ENCODE peak calls at places on chromosomes 7 and 10, in seven cellular contexts. Y is Panc1, K is fibroblast of mammary gland, Q is colonic mucosa, H is lower lobe of right lung, O is dorsolateral prefrontal cortex, C is astrocyte of the spinal cord. S is an unnamed sample.

GRCh38 chr10:101305241-101306230 is 48.4 kb upstream of the BTRC start:
- DNase-seq in Y (no peak), Q (no peak), O (peak), C (no peak), H (no peak), K (no peak), S (no peak)

GRCh38 chr10:76282122-76283030 is 851.0 kb downstream of the LRMDA start:
- DNase-seq in C (peak), Q (no peak), O (no peak), K (no peak), H (no peak), Y (no peak), S (peak)

GRCh38 chr7:79673969-79674368 is 220.5 kb upstream of the MAGI2 start:
- DNase-seq in Q (peak), C (no peak), K (no peak), Y (no peak), O (no peak), H (no peak), S (no peak)

GRCh38 chr10:46250898-46251856 is 35.6 kb upstream of the ANTXRL start:
- DNase-seq in Q (peak), Y (no peak), C (no peak), O (no peak), K (no peak), H (no peak), S (no peak)

GRCh38 chr7:155198901-155199845 is 98.5 kb upstream of the INSIG1 start:
- DNase-seq in C (peak), Q (no peak), O (no peak), Y (no peak), K (peak), H (no peak), S (no peak)

GRCh38 chr7:29255839-29256782 is 61.5 kb downstream of the CHN2 start:
- DNase-seq in O (no peak), C (no peak), H (no peak), Q (no peak), Y (no peak), K (no peak), S (no peak)

GRCh38 chr10:6074489-6075301 is 12.5 kb upstream of the IL2RA start:
- DNase-seq in C (peak), Q (no peak), K (peak), H (no peak), O (no peak), Y (no peak), S (no peak)

GRCh38 chr10:100651916-100652315 is 93.5 kb upstream of the PAX2 start:
- DNase-seq in H (no peak), Y (no peak), K (no peak), Q (no peak), C (no peak), O (no peak), S (no peak)

GRCh38 chr10:132329565-132330485 is 2.2 kb upstream of the LRRC27 start:
- DNase-seq in Q (no peak), H (no peak), O (no peak), K (peak), Y (no peak), C (peak), S (no peak)

GRCh38 chr7:150382123-150382843 is 3.2 kb downstream of the ZNF775 start:
- DNase-seq in H (no peak), Y (no peak), Q (peak), K (no peak), O (no peak), C (no peak), S (no peak)

GRCh38 chr7:150381785-150382122 is 2.6 kb downstream of the ZNF775 start:
- DNase-seq in C (no peak), K (no peak), O (no peak), Q (no peak), Y (no peak), H (no peak), S (no peak)

GRCh38 chr7:150381096-150381495 is 2.0 kb downstream of the ZNF775 start:
- DNase-seq in C (no peak), K (no peak), O (no peak), H (no peak), Q (no peak), Y (no peak), S (no peak)

GRCh38 chr7:150383710-150384397 is 4.7 kb downstream of the ZNF775 start:
- DNase-seq in H (no peak), C (no peak), Y (no peak), Q (peak), K (no peak), O (peak), S (no peak)

DNA sequence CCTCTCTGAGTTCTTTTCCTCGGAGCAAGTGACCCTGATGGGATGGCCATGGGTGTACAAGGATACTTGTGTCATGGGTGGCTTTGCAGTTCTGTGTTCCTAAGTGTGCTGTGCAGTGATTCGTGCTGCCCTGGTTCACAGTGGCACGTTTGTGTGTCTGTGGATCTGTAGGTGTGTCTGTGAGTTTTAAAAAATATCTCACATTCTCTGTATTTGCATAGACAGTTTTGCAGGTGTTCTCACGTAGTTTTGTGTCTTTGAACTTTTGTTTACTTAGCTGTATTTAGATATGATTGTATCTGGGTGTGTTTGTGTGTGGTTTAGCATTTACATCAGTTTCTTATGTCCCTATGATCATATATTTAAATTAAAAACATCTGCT is 3.7 kb downstream of the ZNF775 start:
- DNase-seq in H (no peak), O (no peak), Y (no peak), C (no peak), K (peak), Q (no peak), S (peak)
- H3K4me3 ChIP-seq in H (no peak), O (peak), Y (no peak), C (no peak), K (no peak), Q (peak), S (peak)

GRCh38 chr10:1370298-1370697 is 314.1 kb downstream of the WDR37 start:
- DNase-seq in Y (no peak), O (no peak), Q (no peak), H (no peak), C (no peak), K (no peak), S (no peak)

GRCh38 chr10:1369665-1370064 is 313.5 kb downstream of the WDR37 start:
- DNase-seq in Q (peak), H (no peak), C (no peak), K (no peak), O (no peak), Y (no peak), S (no peak)

GRCh38 chr10:1367938-1368697 is 311.9 kb downstream of the WDR37 start:
- DNase-seq in H (no peak), Q (peak), C (no peak), K (no peak), O (no peak), Y (no peak), S (no peak)

GRCh38 chr10:1368772-1369171 is 312.6 kb downstream of the WDR37 start:
- DNase-seq in Y (no peak), C (no peak), Q (peak), O (no peak), H (no peak), K (no peak), S (no peak)

GRCh38 chr10:1369197-1369596 is 313.0 kb downstream of the WDR37 start:
- DNase-seq in C (no peak), K (no peak), Y (no peak), Q (peak), O (no peak), H (no peak), S (no peak)
- TF ChIP-seq CTCF in C (no peak), K (no peak), Y (peak), Q (no peak), O (no peak), H (no peak), S (no peak)

GRCh38 chr7:150372271-150373048 is 3.8 kb downstream of the REPIN1 start:
- DNase-seq in C (no peak), O (no peak), Y (no peak), Q (peak), K (no peak), H (no peak), S (no peak)

GRCh38 chr7:150370612-150371071 is 2.0 kb downstream of the REPIN1 start:
- DNase-seq in O (no peak), H (no peak), K (no peak), C (peak), Q (no peak), Y (no peak), S (no peak)

GRCh38 chr7:150371996-150372270 is 3.3 kb downstream of the REPIN1 start:
- DNase-seq in C (no peak), K (no peak), H (no peak), Q (no peak), Y (no peak), O (no peak), S (no peak)

GRCh38 chr7:150369740-150370501 is 1.3 kb downstream of the REPIN1 start:
- DNase-seq in O (no peak), Y (no peak), Q (no peak), C (no peak), K (no peak), H (no peak), S (no peak)

DNA sequence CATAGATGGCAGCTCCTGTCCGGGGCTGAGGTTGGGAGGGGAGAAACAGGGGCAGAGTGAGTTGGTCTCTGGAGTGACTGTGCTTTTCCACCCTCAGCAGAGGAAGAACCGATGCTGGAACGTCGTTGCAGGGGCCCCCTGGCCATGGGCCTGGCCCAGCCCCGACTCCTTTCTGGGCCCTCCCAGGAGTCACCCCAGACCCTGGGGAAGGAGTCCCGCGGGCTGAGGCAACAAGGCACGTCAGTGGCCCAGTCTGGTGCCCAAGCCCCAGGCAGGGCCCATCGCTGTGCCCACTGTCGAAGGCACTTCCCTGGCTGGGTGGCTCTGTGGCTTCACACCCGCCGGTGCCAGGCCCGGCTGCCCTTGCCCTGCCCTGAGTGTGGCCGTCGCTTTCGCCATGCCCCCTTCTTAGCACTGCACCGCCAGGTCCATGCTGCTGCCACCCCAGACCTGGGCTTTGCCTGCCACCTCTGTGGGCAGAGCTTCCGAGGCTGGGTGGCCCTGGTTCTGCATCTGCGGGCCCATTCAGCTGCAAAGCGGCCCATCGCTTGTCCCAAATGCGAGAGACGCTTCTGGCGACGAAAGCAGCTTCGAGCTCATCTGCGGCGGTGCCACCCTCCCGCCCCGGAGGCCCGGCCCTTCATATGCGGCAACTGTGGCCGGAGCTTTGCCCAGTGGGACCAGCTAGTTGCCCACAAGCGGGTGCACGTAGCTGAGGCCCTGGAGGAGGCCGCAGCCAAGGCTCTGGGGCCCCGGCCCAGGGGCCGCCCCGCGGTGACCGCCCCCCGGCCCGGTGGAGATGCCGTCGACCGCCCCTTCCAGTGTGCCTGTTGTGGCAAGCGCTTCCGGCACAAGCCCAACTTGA is 2.7 kb downstream of the REPIN1 start:
- DNase-seq in H (no peak), O (no peak), Q (no peak), Y (no peak), K (no peak), C (no peak), S (no peak)
- H3K4me3 ChIP-seq in H (no peak), O (no peak), Q (peak), Y (no peak), K (no peak), C (no peak), S (no peak)

DNA sequence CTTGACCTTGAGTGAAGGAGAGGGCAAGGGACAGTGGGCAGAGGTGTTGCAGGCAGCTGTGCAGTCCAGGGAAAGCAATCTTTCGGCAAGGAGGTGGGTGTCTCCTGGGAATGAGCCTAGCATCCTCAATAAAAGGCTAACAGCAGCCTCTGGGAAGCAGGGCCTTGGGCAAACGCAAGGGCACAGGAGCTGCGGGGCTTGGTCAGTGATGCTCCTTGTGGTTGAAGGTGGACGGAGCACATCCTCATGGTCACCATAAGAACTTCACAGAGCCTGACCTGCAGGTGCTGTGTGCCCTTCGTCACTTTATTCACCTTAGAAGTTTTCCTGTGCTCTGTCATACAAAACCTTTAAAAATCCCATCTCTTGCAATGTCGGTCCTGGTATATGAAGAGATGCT is 30.6 kb downstream of the SH2D4B start:
- DNase-seq in C (no peak), K (no peak), Q (no peak), H (no peak), Y (no peak), O (no peak), S (no peak)
- TF ChIP-seq CTCF in C (no peak), K (no peak), Q (no peak), H (no peak), Y (no peak), O (no peak), S (no peak)

DNA sequence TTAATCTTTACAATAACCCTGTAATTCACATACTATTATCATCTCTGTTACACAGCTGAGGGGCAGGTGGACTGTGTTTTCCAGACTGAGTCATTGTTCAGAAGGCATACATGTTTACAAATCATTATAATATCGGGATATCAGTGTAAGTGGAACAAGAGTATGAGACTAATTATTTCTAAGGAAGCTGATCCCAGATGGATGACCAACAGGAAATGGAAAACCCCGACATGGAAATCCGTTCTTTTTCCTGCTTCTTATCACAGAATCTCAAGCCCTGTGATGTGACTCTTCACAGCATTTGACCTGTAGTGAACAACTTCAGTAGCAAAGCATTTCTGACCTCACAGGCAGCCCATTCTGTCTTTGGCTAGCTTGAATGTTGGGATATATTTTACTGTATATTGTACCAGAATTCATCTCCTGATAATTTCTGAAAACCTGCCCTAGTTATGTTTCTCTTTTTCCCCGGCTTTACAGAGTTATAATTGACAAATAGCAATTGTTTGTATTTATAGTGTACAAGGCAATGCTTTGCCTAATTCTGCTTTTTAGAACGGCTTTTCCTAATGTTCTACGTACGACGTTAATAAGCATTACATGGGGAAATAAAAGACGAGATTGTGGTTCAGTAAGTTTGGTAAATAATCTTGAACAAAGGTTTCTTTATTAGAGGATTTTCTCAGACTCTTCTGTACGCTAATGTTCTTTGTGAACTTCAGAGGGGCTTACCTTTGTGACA is 78.6 kb upstream of the SYPL1 start:
- DNase-seq in K (no peak), C (no peak), Q (no peak), H (no peak), Y (no peak), O (no peak), S (no peak)
- H3K4me3 ChIP-seq in K (no peak), C (no peak), Q (no peak), H (no peak), Y (no peak), O (no peak), S (no peak)

GRCh38 chr10:55668326-55668922 is 692.6 kb downstream of the ZWINT start:
- DNase-seq in O (no peak), H (no peak), Y (no peak), Q (no peak), K (no peak), C (no peak), S (no peak)
- TF ChIP-seq CTCF in O (peak), H (no peak), Y (peak), Q (no peak), K (no peak), C (peak), S (peak)

GRCh38 chr7:19707240-19707639 is 1.6 kb downstream of the POLR1F start:
- DNase-seq in K (peak), O (no peak), Q (no peak), C (peak), H (no peak), Y (no peak), S (no peak)
- H3K4me3 ChIP-seq in K (peak), O (peak), Q (peak), C (peak), H (no peak), Y (peak), S (peak)